ENCODE peak calls at places on chromosomes 6 and 20, in seven cellular contexts. C is prostate gland, T is HepG2, G is GM23338, R is transverse colon, E is breast epithelium, P is K562. L is an unnamed sample.
A peak's percentile ranks its signal among the peaks of the same experiment; 100 is the strongest.

GRCh38 chr6:106823058-106823457 is 151.5 kb downstream of the CD24 start:
- DNase-seq in C (no peak), T (no peak), G (no peak), R (no peak), E (no peak), P (no peak), L (no peak)

GRCh38 chr6:138572200-138572875 is 73.0 kb upstream of the NHSL1 start:
- DNase-seq in C (peak; percentile 84), T (peak; percentile 97), G (peak; percentile 88), R (peak; percentile 82), E (peak; percentile 83), P (no peak), L (no peak)

GRCh38 chr6:39342692-39343460 is 20.4 kb upstream of the KCNK16 start:
- DNase-seq in C (no peak), T (no peak), G (no peak), R (no peak), E (no peak), P (no peak), L (no peak)

GRCh38 chr20:20102859-20103258 is 50.5 kb downstream of the CFAP61 start:
- DNase-seq in C (no peak), T (no peak), G (no peak), R (no peak), E (no peak), P (no peak), L (no peak)

GRCh38 chr6:168093071-168093505 is 14.1 kb upstream of the FRMD1 start:
- DNase-seq in C (no peak), T (peak; percentile 69), G (no peak), R (peak; percentile 84), E (no peak), P (no peak), L (no peak)

GRCh38 chr6:17429381-17430061 is 36.1 kb downstream of the CAP2 start:
- DNase-seq in C (no peak), T (no peak), G (no peak), R (no peak), E (no peak), P (no peak), L (peak; percentile 62)

GRCh38 chr20:31987744-31988143 is 19.8 kb downstream of the XKR7 start:
- DNase-seq in C (no peak), T (peak; percentile 45), G (peak; percentile 37), R (no peak), E (no peak), P (no peak), L (no peak)

GRCh38 chr20:25022680-25023079 is 30.1 kb upstream of the APMAP start:
- DNase-seq in C (no peak), T (no peak), G (no peak), R (peak; percentile 88), E (peak; percentile 83), P (no peak), L (no peak)

GRCh38 chr6:131029661-131030297 is 33.3 kb downstream of the EPB41L2 start:
- DNase-seq in C (no peak), T (no peak), G (peak; percentile 30), R (no peak), E (no peak), P (peak; percentile 30), L (no peak)

GRCh38 chr6:46541556-46541955 is 50.3 kb upstream of the RCAN2 start:
- DNase-seq in C (no peak), T (no peak), G (no peak), R (no peak), E (no peak), P (no peak), L (no peak)

GRCh38 chr6:131379951-131380350 is 193.1 kb upstream of the ARG1 start:
- DNase-seq in C (no peak), T (no peak), G (no peak), R (no peak), E (no peak), P (no peak), L (no peak)

GRCh38 chr6:43817192-43817591 is 47.2 kb downstream of the VEGFA start:
- DNase-seq in C (no peak), T (peak; percentile 72), G (peak; percentile 74), R (peak; percentile 55), E (no peak), P (peak; percentile 71), L (no peak)

GRCh38 chr20:11452326-11452725 is 465.4 kb upstream of the BTBD3 start:
- DNase-seq in C (no peak), T (no peak), G (no peak), R (no peak), E (no peak), P (no peak), L (no peak)

DNA sequence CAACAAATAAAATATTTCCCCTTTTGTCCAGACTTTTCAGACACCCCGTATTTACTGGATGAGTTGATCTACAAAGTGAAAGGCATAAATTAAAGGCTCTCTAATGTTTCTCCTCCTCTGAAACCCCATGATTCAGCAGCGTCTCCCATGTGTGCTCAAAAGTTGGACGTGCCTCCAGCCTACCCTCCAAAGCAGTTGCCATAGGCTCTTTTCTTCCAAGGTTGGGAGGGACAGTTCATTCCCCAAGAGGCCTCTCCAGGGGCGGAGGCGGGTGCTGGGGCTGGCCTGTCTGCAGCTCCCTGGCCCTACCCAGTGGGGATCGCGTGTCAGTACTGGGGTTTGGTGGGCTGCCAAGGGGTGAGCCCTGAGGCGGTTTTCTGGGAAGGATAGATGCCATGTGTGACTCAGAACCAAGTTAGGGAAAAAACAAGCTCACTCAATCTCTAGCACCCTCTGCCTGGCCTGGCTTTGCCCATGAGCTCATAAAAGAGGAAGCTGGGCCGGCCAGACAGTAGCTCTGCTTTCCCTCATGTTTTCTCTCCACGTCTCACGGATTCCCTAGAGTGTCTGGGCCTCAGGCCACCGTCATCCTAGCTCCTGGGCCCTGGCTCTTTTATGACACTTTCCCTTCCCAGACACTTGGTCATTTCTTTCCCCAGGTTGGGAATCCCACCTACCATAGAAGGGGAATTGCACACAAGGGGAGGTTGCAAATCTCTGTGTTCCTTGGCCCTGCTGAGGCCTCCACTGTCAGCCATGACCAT is 8.0 kb upstream of the IER3 start:
- DNase-seq in C (peak; percentile 94), T (no peak), G (no peak), R (peak; percentile 78), E (peak; percentile 97), P (peak; percentile 43), L (peak; percentile 98)
- TF ChIP-seq POLR2AphosphoS5 in C (peak; percentile 92), T (no peak), G (no peak), R (peak; percentile 86), E (peak; percentile 62), P (no peak), L (peak; percentile 79)

GRCh38 chr6:28531479-28532128 is 5.9 kb downstream of the GPX5 start:
- DNase-seq in C (no peak), T (peak; percentile 18), G (peak; percentile 85), R (no peak), E (no peak), P (peak; percentile 67), L (peak; percentile 75)
- TF ChIP-seq CTCF in C (no peak), T (peak; percentile 52), G (peak; percentile 75), R (no peak), E (no peak), P (peak; percentile 60), L (no peak)

DNA sequence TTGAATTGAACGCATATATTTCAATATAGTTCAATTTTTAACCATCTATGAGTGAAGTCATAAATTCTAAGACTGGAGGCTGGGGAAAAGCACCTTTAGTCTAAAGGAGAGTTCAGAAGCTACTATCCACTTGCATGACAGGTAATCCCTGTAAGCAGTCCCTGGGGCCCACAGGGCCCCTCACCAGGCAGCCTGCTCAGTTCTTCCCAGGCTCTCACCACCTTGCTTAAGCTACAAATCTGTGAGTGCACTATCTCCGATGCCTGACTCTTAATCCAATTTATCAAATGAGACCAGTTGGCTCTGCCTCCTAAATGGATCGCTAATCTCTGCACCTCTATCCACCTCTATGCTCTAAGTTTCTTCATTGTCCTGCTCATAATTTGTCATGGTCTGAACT is 413.8 kb downstream of the PTPRT start:
- DNase-seq in C (no peak), T (no peak), G (no peak), R (no peak), E (no peak), P (no peak), L (no peak)
- TF ChIP-seq POLR2AphosphoS5 in C (no peak), T (no peak), G (no peak), R (no peak), E (no peak), P (no peak), L (no peak)

GRCh38 chr6:89640804-89641203 is 2.3 kb upstream of the LYRM2 start:
- DNase-seq in C (no peak), T (no peak), G (peak; percentile 9), R (no peak), E (no peak), P (no peak), L (no peak)

GRCh38 chr6:89643411-89643810 is 4.9 kb upstream of the LYRM2 start:
- DNase-seq in C (no peak), T (no peak), G (no peak), R (no peak), E (no peak), P (no peak), L (no peak)

GRCh38 chr6:89637960-89638319 is 607 bp downstream of the LYRM2 start:
- DNase-seq in C (no peak), T (no peak), G (no peak), R (no peak), E (no peak), P (peak; percentile 19), L (no peak)

GRCh38 chr6:89638320-89639195 is at the start of gene LYRM2:
- DNase-seq in C (peak; percentile 91), T (peak; percentile 84), G (peak; percentile 96), R (peak; percentile 95), E (peak; percentile 95), P (peak; percentile 94), L (peak; percentile 98)
- TF ChIP-seq CTCF in C (peak; percentile 40), T (peak; percentile 24), G (no peak), R (no peak), E (peak; percentile 27), P (no peak), L (no peak)

DNA sequence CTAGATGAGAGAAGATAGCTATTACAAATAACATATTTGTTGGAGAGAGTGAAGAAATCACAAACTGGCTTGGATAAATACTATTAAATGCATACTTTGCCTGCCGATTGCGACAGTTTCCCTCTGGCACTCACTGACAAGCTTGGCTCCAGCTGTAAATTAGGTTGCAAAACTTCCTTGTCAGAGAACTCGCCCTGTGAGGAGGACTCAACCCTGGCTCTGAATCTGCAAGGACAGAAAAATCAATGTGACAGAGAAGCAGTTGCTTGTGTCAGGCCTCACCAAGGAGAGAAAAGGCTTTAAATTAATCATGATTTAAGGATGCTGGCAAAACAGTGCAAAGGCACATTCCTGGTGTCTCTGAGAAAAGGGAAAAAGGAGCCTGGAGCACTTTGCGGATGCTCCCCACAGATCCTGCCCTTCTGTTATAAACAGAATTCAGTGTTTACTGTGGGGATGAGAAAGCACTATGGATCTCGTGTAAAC is 423.6 kb upstream of the MARCKS start:
- DNase-seq in C (peak; percentile 92), T (peak; percentile 34), G (no peak), R (peak; percentile 53), E (peak; percentile 54), P (no peak), L (no peak)
- TF ChIP-seq POLR2AphosphoS5 in C (peak; percentile 92), T (no peak), G (no peak), R (peak; percentile 33), E (peak; percentile 89), P (no peak), L (peak; percentile 49)

GRCh38 chr6:119612176-119612870 is 262.8 kb upstream of the MAN1A1 start:
- DNase-seq in C (no peak), T (peak; percentile 4), G (peak; percentile 19), R (no peak), E (no peak), P (no peak), L (no peak)
- TF ChIP-seq CTCF in C (no peak), T (no peak), G (peak; percentile 9), R (no peak), E (no peak), P (no peak), L (no peak)

GRCh38 chr20:45968801-45969711 is 2.9 kb downstream of the ZNF335 start:
- DNase-seq in C (no peak), T (no peak), G (no peak), R (no peak), E (peak; percentile 40), P (no peak), L (no peak)
- TF ChIP-seq POLR2AphosphoS5 in C (no peak), T (no peak), G (no peak), R (no peak), E (no peak), P (no peak), L (no peak)